ENCODE peak calls at places on chromosome X, in seven cellular contexts. R is upper lobe of right lung, T is tibial artery, N is bronchial epithelial cell, S is heart left ventricle, H is DND-41, V is fibroblast of the aortic adventitia. K is an unnamed sample.

GRCh38 chrX:120562569-120562926 is 1.8 kb upstream of the CUL4B start:
- DNase-seq in H (no peak), T (no peak), V (no peak), S (no peak), R (no peak), N (no peak), K (no peak)

GRCh38 chrX:141341341-141341740 is 99.0 kb upstream of the SPANXC start:
- DNase-seq in N (peak), T (no peak), V (peak), R (no peak), H (no peak), S (no peak), K (peak)

GRCh38 chrX:47191331-47191730 is 2.3 kb upstream of the UBA1 start:
- DNase-seq in V (no peak), H (peak), S (no peak), R (no peak), N (peak), T (peak), K (no peak)

GRCh38 chrX:45768666-45769065 is 568.0 kb upstream of the DIPK2B start:
- DNase-seq in V (peak), R (no peak), S (no peak), N (no peak), T (no peak), H (no peak), K (no peak)

GRCh38 chrX:1316527-1316926 is 20.1 kb upstream of the IL3RA start:
- DNase-seq in T (peak), H (no peak), V (no peak), R (peak), S (peak), N (no peak), K (no peak)

GRCh38 chrX:40012800-40013682 is 84.7 kb downstream of the BCOR start:
- DNase-seq in S (peak), T (peak), V (peak), R (peak), H (no peak), N (peak), K (no peak)

GRCh38 chrX:108464604-108465003 is 25.0 kb downstream of the COL4A5 start:
- DNase-seq in V (peak), S (no peak), N (no peak), R (no peak), T (no peak), H (no peak), K (no peak)

GRCh38 chrX:56564182-56564885 is 907 bp downstream of the UBQLN2 start:
- DNase-seq in R (peak), T (no peak), S (peak), V (peak), H (peak), N (peak), K (peak)

GRCh38 chrX:129585143-129585542 is 45.1 kb downstream of the OCRL start:
- DNase-seq in H (no peak), N (no peak), V (no peak), S (no peak), R (no peak), T (no peak), K (no peak)

GRCh38 chrX:152601848-152602616 is 35.7 kb upstream of the GABRQ start:
- DNase-seq in S (no peak), N (peak), V (no peak), T (no peak), R (no peak), H (peak), K (peak)

GRCh38 chrX:70423937-70424336 is 823 bp downstream of the GDPD2 start:
- DNase-seq in S (no peak), V (no peak), R (no peak), H (no peak), N (no peak), T (no peak), K (no peak)

GRCh38 chrX:28126886-28127285 is 145.6 kb upstream of the DCAF8L1 start:
- DNase-seq in R (no peak), V (no peak), H (no peak), T (no peak), N (no peak), S (no peak), K (no peak)

GRCh38 chrX:124256209-124256608 is 76.3 kb upstream of the TEX13D start:
- DNase-seq in V (peak), N (no peak), R (no peak), S (no peak), T (no peak), H (no peak), K (no peak)

GRCh38 chrX:140492360-140492994 is 12.4 kb downstream of the SOX3 start:
- DNase-seq in N (no peak), V (no peak), S (no peak), R (no peak), T (no peak), H (no peak), K (no peak)

GRCh38 chrX:72048515-72049455 is 82.9 kb downstream of the RTL5 start:
- DNase-seq in V (no peak), T (no peak), N (no peak), H (peak), R (no peak), S (no peak), K (no peak)

GRCh38 chrX:46573331-46573895 is at the start of gene CHST7:
- DNase-seq in N (peak), T (peak), V (no peak), S (peak), R (peak), H (peak), K (no peak)

GRCh38 chrX:154457491-154458115 is 478 bp upstream of the PLXNA3 start:
- DNase-seq in V (no peak), T (no peak), H (peak), R (peak), N (peak), S (no peak), K (no peak)

GRCh38 chrX:39893417-39894338 is 204.1 kb downstream of the BCOR start:
- DNase-seq in N (no peak), V (no peak), H (no peak), T (no peak), R (no peak), S (no peak), K (no peak)

GRCh38 chrX:8988456-8988855 is 45.5 kb downstream of the FAM9B start:
- DNase-seq in S (peak), V (peak), N (peak), R (no peak), H (peak), T (peak), K (peak)

GRCh38 chrX:40573763-40574162 is 7.0 kb upstream of the ATP6AP2 start:
- DNase-seq in T (no peak), H (peak), R (no peak), S (no peak), N (peak), V (no peak), K (no peak)

GRCh38 chrX:51608766-51609165 is 9.9 kb downstream of the CENPVL3 start:
- DNase-seq in H (no peak), V (peak), R (no peak), S (no peak), T (no peak), N (no peak), K (no peak)

GRCh38 chrX:80808854-80809493 is 703 bp downstream of the BRWD3 start:
- DNase-seq in V (no peak), H (peak), N (peak), R (peak), S (peak), T (peak), K (no peak)

GRCh38 chrX:12971282-12972003 is 3.5 kb upstream of the TMSB4X start:
- DNase-seq in R (peak), N (no peak), V (no peak), T (peak), S (peak), H (peak), K (no peak)

GRCh38 chrX:15173411-15173810 is 96.5 kb downstream of the ASB9 start:
- DNase-seq in R (no peak), H (no peak), T (no peak), V (no peak), S (no peak), N (no peak), K (no peak)

GRCh38 chrX:91279479-91279878 is 155.2 kb upstream of the PABPC5 start:
- DNase-seq in S (no peak), V (no peak), T (no peak), N (no peak), H (no peak), R (no peak), K (no peak)

GRCh38 chrX:10633722-10634121 is 13.3 kb upstream of the MID1 start:
- DNase-seq in H (no peak), S (peak), N (peak), T (peak), V (peak), R (no peak), K (peak)

GRCh38 chrX:53084043-53084570 is 1.9 kb downstream of the TSPYL2 start:
- DNase-seq in R (no peak), V (no peak), S (no peak), T (no peak), H (no peak), N (no peak), K (no peak)
- H3K4me3 ChIP-seq in R (peak), V (peak), S (peak), T (peak), H (no peak), N (no peak), K (no peak)

GRCh38 chrX:110987292-110987691 is 108.7 kb upstream of the PAK3 start:
- DNase-seq in T (no peak), N (no peak), V (no peak), H (no peak), R (no peak), S (no peak), K (no peak)
- TF ChIP-seq CTCF in T (no peak), N (no peak), V (no peak), H (no peak), R (no peak), S (no peak), K (peak)

GRCh38 chrX:23908219-23909003 is 605 bp downstream of the CXorf58 start:
- DNase-seq in V (no peak), T (no peak), H (peak), R (no peak), N (no peak), S (no peak), K (no peak)
- H3K4me3 ChIP-seq in V (peak), T (peak), H (peak), R (peak), N (peak), S (peak), K (peak)

DNA sequence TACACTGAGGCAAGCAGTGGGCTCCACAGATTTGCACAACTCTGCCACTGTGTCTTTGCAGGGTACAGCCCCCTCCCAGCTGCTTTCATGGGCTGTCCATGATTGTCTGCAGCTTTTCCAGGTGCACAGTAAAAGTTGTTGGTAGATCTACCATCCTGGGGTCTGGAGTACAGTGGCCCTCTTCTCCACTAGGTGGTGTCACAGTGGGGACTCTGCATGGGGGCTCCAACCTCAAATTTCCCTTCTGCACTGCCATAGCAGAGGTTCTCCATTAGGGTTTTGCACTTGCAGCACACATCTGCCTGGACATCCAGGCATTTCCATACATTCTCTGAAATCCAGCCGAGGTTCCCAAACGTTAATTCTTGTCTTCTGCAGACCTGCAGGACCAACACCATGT is 1002.3 kb downstream of the FAM133A start:
- DNase-seq in S (no peak), N (no peak), V (no peak), H (no peak), R (no peak), T (no peak), K (no peak)
- TF ChIP-seq CTCF in S (no peak), N (no peak), V (no peak), H (no peak), R (no peak), T (no peak), K (no peak)

DNA sequence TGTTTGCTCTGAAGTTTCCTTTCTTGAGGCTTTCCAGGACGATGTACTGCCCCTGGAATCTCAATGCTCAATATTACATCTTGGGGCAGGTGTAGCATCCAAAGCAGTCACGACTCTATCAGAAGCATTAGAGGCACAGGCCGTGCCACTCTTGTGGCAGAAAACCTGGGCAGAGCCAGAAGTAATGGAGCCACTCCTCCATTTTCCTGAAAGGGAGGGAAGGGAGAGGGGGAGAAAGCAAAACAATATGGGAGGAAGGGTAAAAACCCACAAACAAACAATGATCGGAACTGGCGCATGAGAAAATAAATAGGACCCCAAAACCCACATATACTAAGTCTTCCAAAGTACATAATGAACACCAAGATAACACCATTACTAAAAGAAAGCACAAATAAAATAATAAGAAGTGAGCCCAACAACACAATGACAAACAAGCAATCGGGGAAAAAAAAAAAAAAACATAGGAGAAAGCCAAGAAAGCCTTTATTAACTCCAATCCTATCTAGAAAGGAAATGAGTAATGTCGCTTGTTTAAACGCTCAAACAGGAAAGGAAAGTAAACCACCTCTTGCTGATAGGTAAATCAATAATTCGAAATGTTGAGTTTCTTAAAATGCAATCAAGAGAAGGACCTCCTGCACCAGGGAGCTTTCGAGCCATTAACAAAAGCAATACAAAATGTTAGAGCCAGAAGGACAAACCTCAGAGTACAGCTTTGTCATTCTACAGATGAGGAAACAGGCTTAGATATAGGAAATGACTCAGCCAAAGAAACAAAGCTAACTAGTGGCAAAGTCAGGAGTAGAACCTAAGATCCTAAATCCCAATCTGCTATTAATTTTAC is 117.4 kb downstream of the ATRX start:
- DNase-seq in H (no peak), R (no peak), S (no peak), V (peak), T (no peak), N (peak), K (no peak)
- H3K4me3 ChIP-seq in H (no peak), R (no peak), S (no peak), V (no peak), T (no peak), N (no peak), K (no peak)

DNA sequence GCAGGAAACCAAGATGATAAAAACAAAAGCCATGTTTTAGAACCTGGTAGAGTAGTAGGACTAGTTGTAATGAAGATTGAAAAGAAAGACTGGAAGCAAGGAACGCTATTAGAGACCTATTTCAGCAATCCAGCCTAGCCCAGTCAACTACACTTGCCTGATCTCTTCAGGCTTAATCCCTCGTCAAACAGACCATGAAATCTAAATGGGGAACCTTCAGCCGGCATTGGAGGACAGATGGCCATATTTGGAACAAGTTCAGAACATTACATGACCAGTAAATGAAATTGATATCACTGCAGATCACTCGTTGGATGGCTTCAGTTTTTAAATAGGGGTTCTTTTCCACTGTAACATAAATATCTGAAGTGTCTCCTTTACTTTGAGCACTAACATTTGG is 84.8 kb upstream of the WDR44 start:
- DNase-seq in N (no peak), R (no peak), H (no peak), V (no peak), S (no peak), T (no peak), K (no peak)
- TF ChIP-seq CTCF in N (no peak), R (no peak), H (no peak), V (no peak), S (no peak), T (no peak), K (no peak)

GRCh38 chrX:100931218-100931924 is 2.7 kb upstream of the XKRX start:
- DNase-seq in R (no peak), N (no peak), T (no peak), V (no peak), H (no peak), S (no peak), K (no peak)

GRCh38 chrX:100924370-100924769 is 4.3 kb downstream of the XKRX start:
- DNase-seq in T (no peak), S (no peak), R (no peak), N (no peak), H (no peak), V (no peak), K (no peak)

GRCh38 chrX:100928660-100929613 is at the start of gene XKRX:
- DNase-seq in N (peak), H (no peak), T (peak), R (peak), S (no peak), V (no peak), K (no peak)

GRCh38 chrX:100931925-100932285 is 3.2 kb upstream of the XKRX start:
- DNase-seq in H (no peak), V (no peak), S (no peak), T (no peak), R (no peak), N (no peak), K (no peak)

GRCh38 chrX:100926453-100926852 is 2.3 kb downstream of the XKRX start:
- DNase-seq in N (peak), T (no peak), S (no peak), R (no peak), V (no peak), H (no peak), K (no peak)
- H3K4me3 ChIP-seq in N (no peak), T (no peak), S (no peak), R (no peak), V (no peak), H (no peak), K (no peak)

DNA sequence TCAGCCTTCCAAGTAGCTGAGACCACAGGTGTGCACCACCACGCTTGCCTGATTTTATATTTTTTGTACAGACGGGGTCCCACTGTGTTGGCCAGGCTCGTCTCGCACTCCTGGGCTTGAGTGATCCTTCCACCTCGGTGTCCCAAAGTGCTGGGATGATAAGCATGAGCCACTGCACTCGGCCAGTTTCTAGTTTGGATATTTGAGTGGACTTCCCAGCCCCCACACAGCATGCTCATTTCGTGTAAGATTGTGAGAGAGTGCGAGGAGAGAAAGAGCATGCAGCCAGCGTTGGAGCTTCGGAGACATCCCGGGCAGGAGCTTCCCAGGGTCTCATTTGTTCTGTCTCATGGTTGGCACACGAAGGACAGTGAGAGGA is 31.8 kb downstream of the ARSD start:
- DNase-seq in S (no peak), T (no peak), N (no peak), R (no peak), V (no peak), H (no peak), K (no peak)
- TF ChIP-seq CTCF in S (no peak), T (no peak), N (no peak), R (no peak), V (no peak), H (no peak), K (no peak)

GRCh38 chrX:48468693-48469691 is 1.1 kb downstream of the SLC38A5 start:
- DNase-seq in H (peak), R (no peak), V (no peak), S (no peak), T (no peak), N (no peak), K (no peak)

GRCh38 chrX:48471504-48471903 is 1.4 kb upstream of the SLC38A5 start:
- DNase-seq in T (no peak), H (no peak), N (peak), S (no peak), R (no peak), V (no peak), K (no peak)

GRCh38 chrX:48472225-48472624 is 2.2 kb upstream of the SLC38A5 start:
- DNase-seq in N (no peak), V (no peak), H (no peak), T (no peak), S (no peak), R (no peak), K (no peak)

GRCh38 chrX:48470833-48471118 is 716 bp upstream of the SLC38A5 start:
- DNase-seq in H (no peak), S (no peak), N (no peak), T (no peak), V (no peak), R (no peak), K (no peak)

DNA sequence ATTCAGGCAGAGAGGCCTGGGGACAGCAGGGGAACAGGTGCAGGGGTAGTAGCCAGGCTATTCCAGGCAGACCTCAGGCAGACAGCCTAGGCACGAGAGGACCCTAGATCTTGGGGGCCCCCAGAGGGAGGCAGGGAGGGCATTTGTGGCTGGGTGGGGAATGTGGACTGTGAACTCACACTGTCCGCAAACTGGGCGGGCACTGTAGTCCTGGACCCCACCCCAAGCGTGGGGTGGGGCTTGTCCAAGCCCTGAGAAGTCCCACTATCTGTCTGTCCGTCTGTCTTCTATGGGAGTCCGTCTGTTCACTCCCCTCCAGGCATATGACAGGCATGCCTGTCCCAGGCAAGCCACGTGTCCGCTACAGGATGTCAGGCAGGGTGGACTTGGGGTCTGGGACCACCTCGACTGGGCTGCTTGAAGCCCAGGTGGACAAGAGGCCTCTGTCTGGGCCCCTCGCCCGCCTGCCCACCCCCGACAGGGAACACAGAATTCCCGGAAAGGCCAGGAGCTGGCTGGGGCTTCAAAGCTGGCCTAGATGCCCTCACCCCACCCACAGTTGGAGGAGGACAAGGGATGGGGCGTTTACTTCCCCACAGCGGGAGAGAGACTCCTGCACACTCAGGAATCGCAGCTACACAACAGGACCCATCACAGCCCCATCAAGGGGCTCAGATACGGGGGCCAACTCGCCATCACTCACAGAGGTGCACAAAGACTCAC is at the start of gene SLC38A5:
- DNase-seq in H (no peak), S (no peak), N (no peak), T (no peak), R (no peak), V (no peak), K (no peak)
- H3K4me3 ChIP-seq in H (peak), S (peak), N (peak), T (peak), R (peak), V (peak), K (no peak)